ENCODE peak calls at places on chromosome 1, in nine cellular contexts. K, Q, Z, J, N, V, H, F and T are unnamed samples.

GRCh38 chr1:232204269-232204668 is 425.7 kb downstream of the SIPA1L2 start:
- DNase-seq in Q (no peak), H (no peak), F (no peak), V (no peak), Z (no peak), K (no peak), J (no peak), N (no peak), T (no peak)

GRCh38 chr1:84122780-84123382 is 21.2 kb upstream of the PRKACB start:
- DNase-seq in F (no peak), J (peak; percentile 24), K (peak; percentile 8), N (peak; percentile 44), H (peak; percentile 59), V (peak; percentile 82), Q (no peak), Z (peak; percentile 44), T (no peak)

GRCh38 chr1:179591592-179592580 is at the start of gene TDRD5:
- DNase-seq in Z (peak; percentile 49), Q (no peak), J (peak; percentile 36), K (no peak), V (no peak), H (no peak), F (no peak), N (no peak), T (no peak)

GRCh38 chr1:112508242-112509004 is at the start of gene WNT2B:
- DNase-seq in Q (no peak), J (peak; percentile 80), F (no peak), V (peak; percentile 64), K (no peak), N (peak; percentile 20), Z (peak; percentile 64), H (peak; percentile 43), T (peak; percentile 26)

GRCh38 chr1:160925652-160926241 is 28.9 kb downstream of the ITLN2 start:
- DNase-seq in N (no peak), K (no peak), V (no peak), Z (no peak), Q (no peak), H (no peak), F (no peak), J (no peak), T (no peak)

GRCh38 chr1:115807723-115808122 is 33.2 kb downstream of the NHLH2 start:
- DNase-seq in J (peak; percentile 60), F (peak; percentile 64), K (peak; percentile 7), H (peak; percentile 24), Z (no peak), V (peak; percentile 69), Q (no peak), N (peak; percentile 70), T (peak; percentile 37)

GRCh38 chr1:245370905-245371581 is 216.3 kb downstream of the KIF26B start:
- DNase-seq in Q (no peak), K (no peak), V (no peak), F (no peak), Z (no peak), J (no peak), N (no peak), H (no peak), T (no peak)

GRCh38 chr1:43634729-43635128 is 15.2 kb upstream of the KDM4A start:
- DNase-seq in N (no peak), H (no peak), Z (no peak), F (no peak), J (no peak), K (no peak), Q (no peak), V (no peak), T (no peak)